ENCODE peak calls at places on chromosomes 13 and 19, in five cellular contexts. W is GM12892, N is GM12878, S is K562, D is HepG2. H is an unnamed sample.
A peak's percentile ranks its signal among the peaks of the same experiment; 100 is the strongest.

GRCh38 chr13:48532473-48533206 is at the start of gene RCBTB2:
- DNase-seq in W (peak; percentile 87), N (peak; percentile 95), S (peak; percentile 88), D (peak; percentile 93), H (peak; percentile 88)

GRCh38 chr13:114259374-114259773 is 22.0 kb upstream of the UPF3A start:
- DNase-seq in W (no peak), N (no peak), S (no peak), D (no peak), H (no peak)

GRCh38 chr19:31171936-31172335 is 177.3 kb downstream of the TSHZ3 start:
- DNase-seq in W (no peak), N (no peak), S (no peak), D (no peak), H (no peak)

GRCh38 chr13:79432992-79433391 is 26.9 kb upstream of the RBM26 start:
- DNase-seq in W (no peak), N (no peak), S (no peak), D (no peak), H (no peak)

GRCh38 chr13:74571811-74572210 is 437.6 kb upstream of the KLF12 start:
- DNase-seq in W (no peak), N (no peak), S (no peak), D (no peak), H (no peak)

GRCh38 chr13:85806553-85807175 is 7.4 kb upstream of the SLITRK6 start:
- DNase-seq in W (no peak), N (no peak), S (peak; percentile 6), D (peak; percentile 41), H (no peak)

GRCh38 chr13:40697711-40698110 is 31.3 kb upstream of the FOXO1 start:
- DNase-seq in W (no peak), N (no peak), S (no peak), D (no peak), H (no peak)

GRCh38 chr13:49645451-49645850 is 17.1 kb downstream of the ARL11 start:
- DNase-seq in W (no peak), N (no peak), S (no peak), D (peak; percentile 58), H (no peak)

GRCh38 chr13:79380943-79381445 is 25.1 kb downstream of the RBM26 start:
- DNase-seq in W (no peak), N (no peak), S (no peak), D (no peak), H (no peak)

GRCh38 chr19:45998834-45999233 is 3.6 kb downstream of the CCDC61 start:
- DNase-seq in W (no peak), N (no peak), S (no peak), D (no peak), H (no peak)

GRCh38 chr19:46000497-46001246 is 5.4 kb downstream of the CCDC61 start:
- DNase-seq in W (peak; percentile 90), N (no peak), S (peak; percentile 85), D (no peak), H (peak; percentile 90)

GRCh38 chr19:46002678-46003275 is 7.5 kb downstream of the CCDC61 start:
- DNase-seq in W (no peak), N (no peak), S (no peak), D (no peak), H (no peak)

GRCh38 chr19:45996933-45997332 is 1.7 kb downstream of the CCDC61 start:
- DNase-seq in W (no peak), N (no peak), S (no peak), D (no peak), H (no peak)

DNA sequence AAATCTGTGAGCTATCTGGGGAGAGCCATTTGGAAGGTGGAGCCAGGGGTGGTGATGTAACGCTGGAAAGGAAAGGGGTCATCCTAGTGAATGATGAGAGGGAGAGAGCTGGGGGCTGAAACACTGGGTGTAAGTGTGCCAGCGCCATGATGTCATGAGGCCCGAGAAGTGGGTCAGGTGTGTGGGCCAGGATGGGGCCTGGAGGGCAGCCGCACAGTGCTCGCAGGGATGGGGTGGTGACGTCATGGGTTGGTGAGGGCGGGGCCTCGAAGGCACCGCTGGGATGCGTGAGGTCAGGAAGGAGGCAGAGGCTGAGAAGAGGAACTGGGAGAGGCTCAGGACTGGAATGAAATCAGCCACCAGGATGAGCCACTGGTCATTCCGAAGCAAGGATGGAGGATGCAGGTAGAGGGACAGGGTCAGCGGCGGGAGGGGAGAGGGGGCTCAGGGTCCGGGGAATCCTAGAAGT is 4.4 kb downstream of the CCDC61 start:
- DNase-seq in W (no peak), N (no peak), S (peak; percentile 73), D (no peak), H (no peak)
- TF ChIP-seq TAF1 in W (no peak), N (no peak), S (no peak), D (no peak), H (no peak)

GRCh38 chr13:30108216-30108912 is 199.0 kb downstream of the KATNAL1 start:
- DNase-seq in W (no peak), N (no peak), S (no peak), D (no peak), H (no peak)

GRCh38 chr13:30107536-30108136 is 199.7 kb downstream of the KATNAL1 start:
- DNase-seq in W (no peak), N (no peak), S (no peak), D (no peak), H (no peak)

GRCh38 chr13:30108913-30109237 is 198.5 kb downstream of the KATNAL1 start:
- DNase-seq in W (no peak), N (no peak), S (no peak), D (peak; percentile 33), H (no peak)

GRCh38 chr13:30105381-30105780 is 202.0 kb downstream of the KATNAL1 start:
- DNase-seq in W (no peak), N (no peak), S (no peak), D (no peak), H (no peak)

DNA sequence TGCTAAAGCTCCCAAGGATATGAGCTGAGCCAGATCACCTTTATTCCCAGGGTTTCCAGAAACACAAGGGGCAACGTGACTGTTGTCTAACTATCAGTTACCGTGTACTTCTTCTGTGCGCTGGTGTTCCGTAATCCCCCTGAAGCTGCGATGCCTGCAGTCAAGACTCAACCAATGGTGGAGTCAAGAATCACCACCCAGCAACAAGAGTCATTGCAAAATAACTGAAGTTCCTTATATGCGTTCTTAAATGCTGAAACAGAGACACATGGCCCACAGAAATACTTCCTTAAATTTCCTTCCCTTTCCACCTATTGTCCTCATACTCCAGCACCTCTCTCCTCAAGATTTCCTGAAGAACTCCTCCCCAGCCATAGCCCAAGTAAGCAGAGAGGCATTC is 200.2 kb downstream of the KATNAL1 start:
- DNase-seq in W (no peak), N (no peak), S (no peak), D (no peak), H (no peak)
- TF ChIP-seq TAF1 in W (no peak), N (no peak), S (no peak), D (no peak), H (no peak)

GRCh38 chr19:41530761-41531301 is 45.1 kb upstream of the CEACAM21 start:
- DNase-seq in W (no peak), N (no peak), S (no peak), D (no peak), H (no peak)

GRCh38 chr19:41535029-41535622 is 40.8 kb upstream of the CEACAM21 start:
- DNase-seq in W (no peak), N (peak; percentile 84), S (no peak), D (no peak), H (no peak)

GRCh38 chr19:41531438-41532311 is 44.3 kb upstream of the CEACAM21 start:
- DNase-seq in W (peak; percentile 39), N (no peak), S (peak; percentile 81), D (no peak), H (peak; percentile 34)

GRCh38 chr19:41532526-41532925 is 43.4 kb upstream of the CEACAM21 start:
- DNase-seq in W (no peak), N (no peak), S (no peak), D (no peak), H (no peak)

GRCh38 chr19:41533691-41534090 is 42.3 kb upstream of the CEACAM21 start:
- DNase-seq in W (no peak), N (no peak), S (no peak), D (no peak), H (no peak)
- TF ChIP-seq TAF1 in W (no peak), N (no peak), S (no peak), D (no peak), H (no peak)

GRCh38 chr19:30123109-30123508 is 181.1 kb downstream of the URI1 start:
- DNase-seq in W (no peak), N (no peak), S (no peak), D (no peak), H (no peak)

GRCh38 chr19:30119180-30119920 is 177.3 kb downstream of the URI1 start:
- DNase-seq in W (no peak), N (no peak), S (no peak), D (no peak), H (no peak)

GRCh38 chr19:30122431-30122830 is 180.4 kb downstream of the URI1 start:
- DNase-seq in W (no peak), N (no peak), S (no peak), D (no peak), H (no peak)

GRCh38 chr19:30118760-30119159 is 176.7 kb downstream of the URI1 start:
- DNase-seq in W (no peak), N (no peak), S (no peak), D (no peak), H (no peak)

DNA sequence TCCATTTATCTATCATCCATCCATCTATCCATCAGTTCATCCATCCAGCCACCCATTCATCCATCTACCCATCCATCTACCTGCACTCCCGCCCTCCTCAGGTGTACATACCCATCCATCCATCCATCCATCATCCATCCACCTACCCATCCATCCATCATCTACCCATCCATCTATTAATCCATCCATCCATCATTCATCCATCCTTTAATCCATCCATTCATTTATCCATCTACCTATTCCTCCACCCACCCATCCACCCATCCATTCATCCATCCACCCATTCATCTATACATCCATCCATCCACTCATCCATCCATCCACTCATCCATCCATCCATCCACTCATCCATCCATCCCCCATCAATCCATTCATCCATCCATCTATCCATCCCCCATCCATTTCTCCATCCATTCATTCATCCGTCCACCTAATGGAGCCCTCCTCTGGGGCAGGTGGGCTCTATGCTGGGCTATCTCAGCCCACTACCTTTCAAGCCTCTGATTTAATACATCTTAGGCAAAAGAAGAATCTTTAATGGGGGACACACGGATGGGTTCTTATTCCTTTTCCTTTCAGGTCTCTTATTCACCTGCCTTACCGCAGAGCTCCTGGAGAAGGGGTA is 178.9 kb downstream of the URI1 start:
- DNase-seq in W (no peak), N (no peak), S (no peak), D (no peak), H (no peak)
- TF ChIP-seq TAF1 in W (no peak), N (no peak), S (no peak), D (no peak), H (no peak)

DNA sequence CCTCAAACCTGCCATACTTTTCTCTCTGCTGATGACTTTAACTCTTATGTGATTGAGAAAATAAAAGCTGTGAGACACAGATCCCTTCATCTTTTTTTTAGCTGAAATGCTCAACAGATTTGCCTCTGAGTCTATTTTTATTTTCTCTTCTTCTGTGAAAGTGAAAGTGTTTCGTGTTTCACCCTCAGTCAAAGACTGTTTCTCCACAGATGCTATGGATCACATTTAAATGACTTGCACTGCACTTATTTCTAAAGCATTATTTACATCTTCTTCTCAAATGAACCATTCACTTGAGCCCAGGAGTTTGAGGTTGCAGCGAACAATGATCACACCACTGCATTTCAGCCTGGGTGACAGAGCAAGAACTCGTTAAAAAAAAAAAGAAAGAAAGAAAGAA is 890.1 kb upstream of the PCDH20 start:
- DNase-seq in W (no peak), N (peak; percentile 51), S (no peak), D (no peak), H (peak; percentile 7)
- TF ChIP-seq TAF1 in W (no peak), N (no peak), S (no peak), D (no peak), H (no peak)

GRCh38 chr19:688992-689391 is 6.3 kb downstream of the PRSS57 start:
- DNase-seq in W (no peak), N (no peak), S (no peak), D (no peak), H (no peak)
- TF ChIP-seq TAF1 in W (no peak), N (no peak), S (no peak), D (no peak), H (no peak)

GRCh38 chr13:26483546-26483945 is 73.9 kb upstream of the WASF3 start:
- DNase-seq in W (no peak), N (no peak), S (no peak), D (no peak), H (no peak)
- TF ChIP-seq TAF1 in W (no peak), N (no peak), S (no peak), D (no peak), H (no peak)

H was measured in GM12891.